ENCODE peak calls at places on chromosomes 4 and X, in four cellular contexts. One of them, this sample, is unnamed.

GRCh38 chr4:76987685-76988084 is 38.1 kb downstream of the SEPTIN11 start:
- DNase-seq in GM12878: no peak
- DNase-seq in endothelial cell of umbilical vein: no peak
- DNase-seq in K562: no peak
- DNase-seq in this sample: no peak

GRCh38 chr4:153249199-153250154 is 45.2 kb downstream of the TRIM2 start:
- DNase-seq in GM12878: peak
- DNase-seq in endothelial cell of umbilical vein: peak
- DNase-seq in K562: peak
- DNase-seq in this sample: peak

GRCh38 chr4:20773144-20773997 is 73.1 kb downstream of the PACRGL start:
- DNase-seq in GM12878: no peak
- DNase-seq in endothelial cell of umbilical vein: peak
- DNase-seq in K562: peak
- DNase-seq in this sample: peak

GRCh38 chr4:76952631-76953587 is 3.4 kb downstream of the SEPTIN11 start:
- DNase-seq in GM12878: no peak
- DNase-seq in endothelial cell of umbilical vein: no peak
- DNase-seq in K562: no peak
- DNase-seq in this sample: no peak

GRCh38 chr4:19945501-19945900 is 306.2 kb upstream of the SLIT2 start:
- DNase-seq in GM12878: no peak
- DNase-seq in endothelial cell of umbilical vein: no peak
- DNase-seq in K562: no peak
- DNase-seq in this sample: peak

GRCh38 chr4:83724488-83725060 is 188.7 kb downstream of the GPAT3 start:
- DNase-seq in GM12878: no peak
- DNase-seq in endothelial cell of umbilical vein: no peak
- DNase-seq in K562: no peak
- DNase-seq in this sample: no peak

GRCh38 chr4:42865572-42866189 is 26.8 kb upstream of the GRXCR1 start:
- DNase-seq in GM12878: no peak
- DNase-seq in endothelial cell of umbilical vein: peak
- DNase-seq in K562: peak
- DNase-seq in this sample: peak

GRCh38 chrX:53186363-53186762 is 38.6 kb downstream of the KDM5C start:
- DNase-seq in GM12878: no peak
- DNase-seq in endothelial cell of umbilical vein: no peak
- DNase-seq in K562: no peak
- DNase-seq in this sample: peak

GRCh38 chrX:137573356-137574101 is 7.6 kb downstream of the ZIC3 start:
- DNase-seq in GM12878: no peak
- DNase-seq in endothelial cell of umbilical vein: no peak
- DNase-seq in K562: no peak
- DNase-seq in this sample: no peak

GRCh38 chr4:113973349-113973748 is 6.1 kb downstream of the ARSJ start:
- DNase-seq in GM12878: no peak
- DNase-seq in endothelial cell of umbilical vein: no peak
- DNase-seq in K562: no peak
- DNase-seq in this sample: no peak

DNA sequence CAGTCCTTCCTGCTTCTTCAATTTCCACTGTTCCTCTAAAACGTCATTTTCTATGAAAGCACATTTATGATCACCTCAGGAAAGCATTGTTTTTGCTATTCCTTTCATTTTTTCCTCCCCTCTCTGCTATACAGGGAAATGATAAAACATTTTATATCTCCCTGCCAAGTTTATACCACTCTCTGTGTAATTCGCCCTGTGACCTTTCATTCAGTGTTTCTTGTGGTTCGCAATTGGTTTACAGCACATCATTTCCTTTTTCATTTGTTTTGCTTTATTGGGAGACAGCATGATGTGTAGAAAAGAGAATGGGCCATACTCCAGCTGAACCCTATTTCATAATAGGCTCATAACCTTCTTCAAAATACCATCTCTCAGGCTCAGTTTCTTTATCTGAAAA is 99.9 kb upstream of the RAPGEF2 start:
- DNase-seq in GM12878: no peak
- DNase-seq in endothelial cell of umbilical vein: peak
- DNase-seq in K562: no peak
- DNase-seq in this sample: peak
- TF ChIP-seq FOS in GM12878: no peak
- TF ChIP-seq FOS in endothelial cell of umbilical vein: peak
- TF ChIP-seq FOS in K562: no peak
- TF ChIP-seq FOS in this sample: no peak

GRCh38 chrX:20361890-20362262 is 95.2 kb upstream of the RPS6KA3 start:
- DNase-seq in GM12878: no peak
- DNase-seq in endothelial cell of umbilical vein: no peak
- DNase-seq in K562: no peak
- DNase-seq in this sample: peak
- TF ChIP-seq FOS in GM12878: no peak
- TF ChIP-seq FOS in endothelial cell of umbilical vein: no peak
- TF ChIP-seq FOS in K562: no peak
- TF ChIP-seq FOS in this sample: no peak

GRCh38 chrX:67717571-67717970 is 173.8 kb downstream of the AR start:
- DNase-seq in GM12878: no peak
- DNase-seq in endothelial cell of umbilical vein: no peak
- DNase-seq in K562: no peak
- DNase-seq in this sample: no peak
- TF ChIP-seq FOS in GM12878: no peak
- TF ChIP-seq FOS in endothelial cell of umbilical vein: no peak
- TF ChIP-seq FOS in K562: no peak
- TF ChIP-seq FOS in this sample: no peak

GRCh38 chrX:721354-721753 is 90.8 kb downstream of the SHOX start:
- DNase-seq in GM12878: no peak
- DNase-seq in endothelial cell of umbilical vein: no peak
- DNase-seq in K562: no peak
- DNase-seq in this sample: no peak
- TF ChIP-seq FOS in GM12878: no peak
- TF ChIP-seq FOS in endothelial cell of umbilical vein: no peak
- TF ChIP-seq FOS in K562: no peak
- TF ChIP-seq FOS in this sample: no peak

GRCh38 chrX:13248867-13249521 is 70.9 kb downstream of the ATXN3L start:
- DNase-seq in GM12878: no peak
- DNase-seq in endothelial cell of umbilical vein: no peak
- DNase-seq in K562: no peak
- DNase-seq in this sample: no peak
- TF ChIP-seq FOS in GM12878: no peak
- TF ChIP-seq FOS in endothelial cell of umbilical vein: no peak
- TF ChIP-seq FOS in K562: no peak
- TF ChIP-seq FOS in this sample: no peak

GRCh38 chr4:121709766-121710405 is 13.1 kb upstream of the ANXA5 start:
- DNase-seq in GM12878: no peak
- DNase-seq in endothelial cell of umbilical vein: no peak
- DNase-seq in K562: no peak
- DNase-seq in this sample: no peak

GRCh38 chr4:121702136-121702535 is 5.4 kb upstream of the ANXA5 start:
- DNase-seq in GM12878: no peak
- DNase-seq in endothelial cell of umbilical vein: no peak
- DNase-seq in K562: no peak
- DNase-seq in this sample: no peak

GRCh38 chr4:121705521-121705920 is 8.7 kb upstream of the ANXA5 start:
- DNase-seq in GM12878: no peak
- DNase-seq in endothelial cell of umbilical vein: no peak
- DNase-seq in K562: no peak
- DNase-seq in this sample: no peak

GRCh38 chr4:121707344-121707743 is 10.6 kb upstream of the ANXA5 start:
- DNase-seq in GM12878: no peak
- DNase-seq in endothelial cell of umbilical vein: no peak
- DNase-seq in K562: no peak
- DNase-seq in this sample: no peak

DNA sequence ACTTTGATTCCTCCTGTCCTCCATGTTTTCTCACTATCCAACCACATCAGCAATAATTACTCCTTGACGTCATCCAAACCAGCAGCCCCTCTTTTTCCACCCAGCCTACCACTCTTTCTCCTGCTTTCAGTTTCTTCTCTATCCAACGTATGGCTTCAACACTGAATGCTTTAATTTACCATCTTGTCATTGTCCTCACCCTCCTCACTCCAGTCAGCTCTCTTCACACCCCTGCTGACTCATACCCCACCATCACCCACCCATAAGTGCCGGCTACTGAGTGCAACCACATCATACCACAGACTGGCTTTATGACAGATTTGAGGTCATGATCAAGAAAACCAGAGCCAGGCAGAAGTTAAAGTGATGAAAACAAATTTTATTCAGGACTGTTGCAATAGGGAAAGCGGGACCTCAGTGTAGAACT is 9.8 kb upstream of the ANXA5 start:
- DNase-seq in GM12878: no peak
- DNase-seq in endothelial cell of umbilical vein: no peak
- DNase-seq in K562: no peak
- DNase-seq in this sample: peak
- TF ChIP-seq FOS in GM12878: no peak
- TF ChIP-seq FOS in endothelial cell of umbilical vein: no peak
- TF ChIP-seq FOS in K562: no peak
- TF ChIP-seq FOS in this sample: peak

This sample was measured in IMR-90.